ENCODE peak calls at places on chromosomes 2 and 18, in eight cellular contexts. U, A, L, I, V, J, N and S are unnamed samples.

GRCh38 chr2:16971722-16972234 is 306.1 kb upstream of the CYRIA start:
- DNase-seq in N (no peak), A (no peak), U (no peak), L (no peak), J (no peak), V (no peak), I (no peak), S (no peak)

GRCh38 chr18:65415167-65415566 is 335.6 kb upstream of the CDH7 start:
- DNase-seq in J (no peak), N (no peak), U (no peak), A (peak), I (no peak), V (no peak), L (no peak), S (no peak)

GRCh38 chr2:229296016-229296415 is 24.9 kb upstream of the PID1 start:
- DNase-seq in L (no peak), J (no peak), I (peak), U (no peak), N (no peak), V (no peak), A (no peak), S (peak)

GRCh38 chr2:230696670-230697069 is 16.0 kb upstream of the CAB39 start:
- DNase-seq in V (no peak), J (no peak), N (no peak), A (peak), I (no peak), L (no peak), U (no peak), S (no peak)

GRCh38 chr18:56269958-56270357 is 368.4 kb downstream of the TXNL1 start:
- DNase-seq in V (no peak), L (no peak), N (no peak), U (no peak), A (no peak), J (no peak), I (no peak), S (no peak)

GRCh38 chr2:84257871-84258270 is 201.2 kb downstream of the SUCLG1 start:
- DNase-seq in L (no peak), U (no peak), A (peak), J (no peak), N (no peak), V (no peak), I (no peak), S (no peak)

GRCh38 chr2:190879474-190880373 is 897 bp upstream of the GLS start:
- DNase-seq in V (no peak), L (no peak), N (peak), U (no peak), J (peak), I (peak), A (no peak), S (no peak)

GRCh38 chr18:59005266-59005665 is 134.4 kb upstream of the SEC11C start:
- DNase-seq in N (no peak), V (peak), J (peak), L (no peak), I (peak), A (peak), U (peak), S (peak)

GRCh38 chr2:57877811-57878572 is 168.6 kb upstream of the VRK2 start:
- DNase-seq in L (no peak), U (no peak), I (no peak), J (no peak), A (peak), V (no peak), N (no peak), S (no peak)

GRCh38 chr2:206020151-206020550 is 65.8 kb downstream of the INO80D start:
- DNase-seq in A (peak), L (no peak), J (no peak), I (no peak), V (no peak), N (no peak), U (no peak), S (no peak)

GRCh38 chr18:23721711-23722479 is 32.6 kb downstream of the LAMA3 start:
- DNase-seq in A (no peak), N (no peak), L (no peak), I (peak), V (no peak), U (no peak), J (no peak), S (peak)

GRCh38 chr2:190670182-190670946 is 21.5 kb downstream of the NAB1 start:
- DNase-seq in V (no peak), A (no peak), U (no peak), L (no peak), I (no peak), N (no peak), J (no peak), S (no peak)

DNA sequence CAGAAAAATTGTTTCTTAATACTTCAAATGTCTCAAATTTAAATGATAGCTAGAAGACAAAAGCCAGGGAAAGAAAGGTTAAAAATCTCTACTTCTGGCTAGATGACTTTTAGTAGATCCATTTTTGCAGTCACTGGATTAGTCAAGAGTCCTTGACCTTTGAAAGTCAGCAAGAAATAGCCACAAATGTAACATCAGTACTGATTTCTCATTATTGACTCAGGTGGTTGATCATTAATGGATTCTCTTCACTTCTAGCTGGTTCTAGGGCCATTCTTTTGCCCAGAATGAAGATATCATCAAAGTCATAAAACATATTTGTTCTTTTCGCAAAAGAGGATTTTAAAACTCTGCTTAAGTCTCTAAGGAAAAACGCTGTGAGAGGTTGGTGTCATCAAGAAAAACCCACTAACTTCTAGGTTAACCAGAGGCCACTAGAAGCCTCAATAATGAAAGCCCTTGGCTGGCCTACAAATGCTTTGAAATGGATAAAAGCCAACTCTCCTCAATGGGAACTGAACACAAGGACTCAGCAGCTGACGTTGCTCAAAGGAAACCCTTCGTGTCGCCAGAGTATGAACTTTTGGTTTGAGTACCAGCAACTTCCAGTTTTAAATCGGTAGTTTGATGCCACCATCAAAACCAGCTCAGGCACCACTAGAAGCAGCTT is 66.3 kb downstream of the IRS1 start:
- DNase-seq in A (no peak), U (no peak), N (no peak), J (peak), L (no peak), I (no peak), V (peak), S (no peak)
- H3K4me3 ChIP-seq in A (no peak), U (no peak), N (no peak), J (no peak), L (no peak), I (no peak), V (peak), S (no peak)

GRCh38 chr18:70296289-70296688 is 7.4 kb downstream of the SOCS6 start:
- DNase-seq in J (peak), L (no peak), V (peak), N (no peak), I (no peak), U (peak), A (no peak), S (no peak)
- H3K4me3 ChIP-seq in J (no peak), L (no peak), V (peak), N (no peak), I (peak), U (peak), A (no peak), S (no peak)

GRCh38 chr2:64330691-64331429 is 123.1 kb upstream of the LGALSL start:
- DNase-seq in A (peak), U (peak), L (no peak), N (peak), J (peak), I (peak), V (no peak), S (no peak)

GRCh38 chr2:64329848-64330247 is 124.1 kb upstream of the LGALSL start:
- DNase-seq in N (peak), A (peak), L (no peak), J (no peak), U (peak), V (no peak), I (peak), S (no peak)

GRCh38 chr2:64331430-64331700 is 122.6 kb upstream of the LGALSL start:
- DNase-seq in J (no peak), I (no peak), N (no peak), V (no peak), A (no peak), U (no peak), L (no peak), S (no peak)

GRCh38 chr2:64331846-64332245 is 122.1 kb upstream of the LGALSL start:
- DNase-seq in U (no peak), A (no peak), V (no peak), L (no peak), J (no peak), I (no peak), N (no peak), S (no peak)

GRCh38 chr2:64330281-64330680 is 123.7 kb upstream of the LGALSL start:
- DNase-seq in I (peak), L (no peak), A (no peak), V (no peak), N (no peak), U (no peak), J (no peak), S (no peak)
- H3K4me3 ChIP-seq in I (peak), L (no peak), A (no peak), V (no peak), N (no peak), U (peak), J (no peak), S (no peak)

GRCh38 chr2:46492301-46492700 is 12.9 kb downstream of the TMEM247 start:
- DNase-seq in J (no peak), V (no peak), I (no peak), U (no peak), L (no peak), A (no peak), N (no peak), S (no peak)

GRCh38 chr2:46495347-46496030 is 16.1 kb downstream of the TMEM247 start:
- DNase-seq in I (peak), L (no peak), U (no peak), A (peak), V (no peak), N (no peak), J (no peak), S (no peak)

GRCh38 chr2:46494596-46494995 is 15.2 kb downstream of the TMEM247 start:
- DNase-seq in N (no peak), L (no peak), A (no peak), J (no peak), V (no peak), U (no peak), I (no peak), S (no peak)

GRCh38 chr2:46493241-46493970 is 14.0 kb downstream of the TMEM247 start:
- DNase-seq in J (no peak), V (peak), L (peak), U (no peak), I (peak), N (no peak), A (peak), S (no peak)

DNA sequence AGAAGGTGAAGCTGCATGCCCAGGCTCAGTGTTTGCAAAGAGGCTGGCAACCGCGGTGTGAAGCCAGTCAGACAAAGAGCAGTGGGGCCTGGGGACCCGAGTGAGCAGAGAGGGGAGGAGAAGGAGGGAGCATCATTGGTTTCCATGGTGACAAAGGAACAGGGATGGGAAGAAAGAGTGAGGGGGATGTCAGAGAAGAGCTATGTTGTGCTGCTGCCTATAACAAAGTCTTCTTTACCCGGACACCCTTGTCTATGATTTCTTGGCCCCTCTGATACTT is 14.5 kb downstream of the TMEM247 start:
- DNase-seq in V (no peak), A (no peak), N (no peak), I (no peak), J (no peak), U (no peak), L (no peak), S (no peak)
- H3K4me3 ChIP-seq in V (no peak), A (no peak), N (no peak), I (no peak), J (no peak), U (no peak), L (no peak), S (no peak)

DNA sequence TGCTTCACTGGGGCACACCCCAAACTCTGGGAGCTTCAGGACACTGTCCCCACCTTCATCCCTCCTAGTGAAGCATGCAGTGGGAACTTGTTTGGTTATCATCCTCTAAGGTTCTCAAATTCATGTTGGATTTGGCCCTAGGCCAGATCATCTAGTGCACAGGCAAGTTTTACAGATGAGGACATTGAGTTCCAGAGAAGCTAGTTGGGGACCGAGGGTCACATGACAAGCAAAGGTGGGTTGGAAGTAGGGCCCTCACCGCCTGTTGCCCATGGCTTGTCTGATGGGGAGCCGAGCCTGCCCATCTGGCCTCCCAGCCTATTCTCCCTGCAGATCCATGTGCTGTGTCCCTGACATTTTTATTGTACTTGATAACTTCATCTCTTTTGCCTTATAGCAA is 2.8 kb downstream of the PRKCE start:
- DNase-seq in J (peak), L (no peak), I (peak), N (no peak), U (no peak), A (no peak), V (no peak), S (no peak)
- H3K4me3 ChIP-seq in J (no peak), L (peak), I (no peak), N (no peak), U (no peak), A (no peak), V (no peak), S (no peak)

GRCh38 chr2:101001713-101002561 is at the start of gene RPL31:
- DNase-seq in L (peak), J (peak), I (peak), A (peak), V (peak), N (peak), U (peak), S (peak)

GRCh38 chr2:101004671-101005325 is 2.7 kb downstream of the RPL31 start:
- DNase-seq in V (no peak), J (no peak), U (no peak), A (no peak), N (no peak), I (no peak), L (no peak), S (no peak)

GRCh38 chr2:101006065-101006715 is 4.1 kb downstream of the RPL31 start:
- DNase-seq in L (no peak), U (no peak), V (no peak), N (no peak), I (no peak), J (no peak), A (no peak), S (no peak)

GRCh38 chr2:101002562-101003277 is 631 bp downstream of the RPL31 start:
- DNase-seq in J (no peak), A (peak), V (no peak), L (no peak), I (peak), U (no peak), N (no peak), S (no peak)

DNA sequence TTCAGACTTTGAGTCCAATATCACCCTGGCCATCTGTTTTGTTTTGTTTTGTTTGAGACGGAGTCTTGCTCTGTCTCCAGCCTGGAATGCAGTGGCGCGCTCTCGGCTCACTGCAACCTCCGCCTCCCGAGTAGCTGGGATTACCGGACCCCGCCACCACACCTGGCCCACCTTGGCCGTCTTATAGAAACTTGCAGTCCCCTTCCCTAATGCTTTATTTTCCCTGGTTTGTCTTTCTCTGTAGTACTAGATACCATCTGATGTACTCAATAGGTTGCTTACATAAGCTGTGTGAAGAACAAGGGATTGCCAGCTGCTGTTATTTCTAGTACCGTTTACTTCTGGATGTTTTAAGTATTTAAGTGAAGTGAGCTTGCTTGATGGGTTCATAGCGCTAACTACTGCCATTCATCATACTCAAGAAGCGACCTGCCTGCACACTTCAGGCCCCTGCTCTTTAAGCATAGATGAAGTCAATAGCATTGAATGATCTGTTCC is 1.2 kb downstream of the RPL31 start:
- DNase-seq in A (peak), N (no peak), U (no peak), V (no peak), L (no peak), I (no peak), J (no peak), S (no peak)
- H3K4me3 ChIP-seq in A (peak), N (peak), U (peak), V (peak), L (peak), I (peak), J (peak), S (peak)

DNA sequence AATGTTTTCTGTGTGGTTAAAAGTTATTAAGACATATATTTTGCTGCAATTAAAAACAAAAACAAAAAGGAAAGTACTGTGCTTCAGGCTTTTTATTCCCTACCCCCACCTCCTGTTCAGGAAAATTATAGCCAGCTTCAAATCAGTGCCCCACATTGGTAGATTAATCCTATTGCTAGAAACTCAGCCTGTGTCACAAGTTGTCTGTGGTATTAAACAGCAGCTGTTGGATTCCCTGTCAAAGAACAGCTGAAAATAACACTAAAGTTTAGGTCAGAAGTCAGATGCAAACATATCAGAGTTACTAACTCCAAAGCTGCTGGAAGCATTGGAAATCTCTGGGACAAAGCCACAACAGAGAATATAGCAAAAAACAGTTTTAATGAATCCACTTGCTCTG is 798 bp upstream of the CCDC141 start:
- DNase-seq in A (no peak), N (no peak), U (no peak), L (no peak), V (no peak), J (no peak), I (no peak), S (peak)
- H3K4me3 ChIP-seq in A (no peak), N (no peak), U (peak), L (no peak), V (no peak), J (no peak), I (no peak), S (no peak)

GRCh38 chr2:38174131-38174530 is 98.2 kb upstream of the CYP1B1 start:
- DNase-seq in V (no peak), I (peak), J (no peak), U (no peak), A (no peak), N (no peak), L (no peak), S (no peak)

GRCh38 chr2:38173690-38174089 is 97.7 kb upstream of the CYP1B1 start:
- DNase-seq in N (no peak), J (no peak), L (no peak), I (peak), V (no peak), A (no peak), U (no peak), S (no peak)

GRCh38 chr2:38176619-38177021 is 100.7 kb upstream of the CYP1B1 start:
- DNase-seq in L (no peak), A (peak), N (no peak), J (no peak), I (peak), U (no peak), V (no peak), S (no peak)

GRCh38 chr2:38171208-38171858 is 95.4 kb upstream of the CYP1B1 start:
- DNase-seq in U (no peak), A (no peak), V (no peak), L (no peak), I (no peak), N (no peak), J (no peak), S (no peak)

DNA sequence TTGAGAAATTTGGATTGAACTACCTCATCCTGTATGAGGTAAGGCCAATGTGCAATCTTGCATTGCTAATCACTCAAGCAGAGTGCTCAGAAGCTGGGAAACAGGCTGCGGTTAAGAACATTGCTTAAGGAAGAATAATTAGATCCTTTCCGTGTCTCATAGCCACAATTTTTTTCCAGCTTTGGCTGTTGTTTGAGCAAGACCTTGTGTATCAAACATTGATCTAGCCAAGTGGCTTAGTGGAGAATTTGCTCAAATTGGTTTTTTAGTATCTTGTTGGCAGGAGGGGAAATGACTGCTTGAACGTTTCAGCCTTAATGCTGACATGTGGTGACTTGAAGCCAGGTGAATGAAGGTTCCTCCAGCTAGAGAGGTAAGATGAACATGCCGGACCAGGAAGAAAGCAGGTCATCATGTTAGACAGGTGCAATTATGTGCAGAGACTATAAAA is 98.7 kb upstream of the CYP1B1 start:
- DNase-seq in U (no peak), A (peak), L (no peak), N (no peak), V (no peak), I (peak), J (peak), S (peak)
- H3K4me3 ChIP-seq in U (no peak), A (no peak), L (no peak), N (no peak), V (no peak), I (no peak), J (no peak), S (no peak)

DNA sequence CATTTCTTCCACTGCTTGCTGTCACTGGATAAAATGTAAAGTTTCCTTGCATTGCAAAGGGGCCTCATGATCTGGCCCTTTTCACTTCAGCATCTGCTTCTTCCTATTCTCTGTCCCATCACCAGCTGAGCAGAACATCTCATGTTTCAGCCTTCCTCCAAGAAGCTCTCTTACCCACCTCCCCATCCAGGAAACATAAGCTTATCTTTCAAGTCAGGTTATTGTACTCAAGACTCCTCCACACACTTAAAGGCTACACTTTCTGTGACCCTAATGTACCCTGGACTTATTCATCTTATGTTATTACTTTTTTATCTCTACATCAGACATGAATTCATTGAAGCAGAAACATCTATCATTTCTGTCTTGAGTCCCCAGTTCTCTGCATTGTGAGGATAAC is 230.5 kb downstream of the PMAIP1 start:
- DNase-seq in U (no peak), V (no peak), I (no peak), L (no peak), N (no peak), J (no peak), A (no peak), S (no peak)
- H3K4me3 ChIP-seq in U (no peak), V (no peak), I (no peak), L (no peak), N (no peak), J (no peak), A (no peak), S (no peak)